ENCODE peak calls at places on chromosomes 11 and 22, in six cellular contexts. K is HCT116, V is endothelial cell of umbilical vein, Z is hepatocyte, Q is OCI-LY7, O is MM.1S. H is an unnamed sample.

GRCh38 chr11:47997063-47998053 is 17.0 kb downstream of the PTPRJ start:
- DNase-seq in K (no peak), V (no peak), Z (no peak), Q (no peak), O (no peak), H (no peak)

GRCh38 chr22:36881504-36882245 is 20.9 kb downstream of the NCF4 start:
- DNase-seq in K (no peak), V (no peak), Z (no peak), Q (no peak), O (no peak), H (no peak)

GRCh38 chr11:61694971-61695706 is 14.9 kb downstream of the DAGLA start:
- DNase-seq in K (no peak), V (no peak), Z (no peak), Q (no peak), O (no peak), H (no peak)

GRCh38 chr11:72189448-72190250 is 2.3 kb upstream of the FOLR1 start:
- DNase-seq in K (no peak), V (no peak), Z (peak), Q (no peak), O (no peak), H (no peak)

GRCh38 chr11:118290923-118291322 is 13.6 kb upstream of the CD3E start:
- DNase-seq in K (peak), V (peak), Z (peak), Q (peak), O (no peak), H (no peak)

GRCh38 chr11:11416502-11416901 is 63.5 kb upstream of the CSNK2A3 start:
- DNase-seq in K (no peak), V (no peak), Z (no peak), Q (no peak), O (no peak), H (peak)

GRCh38 chr11:102464859-102465500 is 12.4 kb upstream of the TMEM123 start:
- DNase-seq in K (no peak), V (no peak), Z (no peak), Q (no peak), O (peak), H (no peak)

GRCh38 chr11:19345519-19345847 is 104.7 kb upstream of the E2F8 start:
- DNase-seq in K (no peak), V (no peak), Z (no peak), Q (no peak), O (peak), H (no peak)

GRCh38 chr11:119788911-119789560 is 60.0 kb upstream of the NECTIN1 start:
- DNase-seq in K (no peak), V (no peak), Z (no peak), Q (no peak), O (no peak), H (no peak)

GRCh38 chr11:59012942-59013256 is 73.2 kb upstream of the GLYATL1B start:
- DNase-seq in K (no peak), V (no peak), Z (peak), Q (no peak), O (no peak), H (no peak)

GRCh38 chr11:116558504-116559252 is 214.1 kb downstream of the BUD13 start:
- DNase-seq in K (no peak), V (peak), Z (no peak), Q (no peak), O (no peak), H (peak)

GRCh38 chr22:39026509-39027150 is 5.7 kb downstream of the APOBEC3D start:
- DNase-seq in K (no peak), V (no peak), Z (no peak), Q (no peak), O (no peak), H (no peak)

GRCh38 chr11:71562120-71562519 is 3.2 kb upstream of the KRTAP5-10 start:
- DNase-seq in K (peak), V (no peak), Z (no peak), Q (no peak), O (no peak), H (no peak)

GRCh38 chr11:122748968-122749687 is 89.2 kb upstream of the CRTAM start:
- DNase-seq in K (no peak), V (peak), Z (no peak), Q (peak), O (peak), H (peak)

GRCh38 chr22:32475428-32476010 is 908 bp downstream of the FBXO7 start:
- DNase-seq in K (peak), V (peak), Z (peak), Q (no peak), O (peak), H (peak)

GRCh38 chr11:111229604-111230003 is 15.9 kb upstream of the POU2AF2 start:
- DNase-seq in K (no peak), V (no peak), Z (no peak), Q (no peak), O (no peak), H (no peak)

GRCh38 chr11:73312806-73313403 is 4.8 kb downstream of the ARHGEF17 start:
- DNase-seq in K (no peak), V (no peak), Z (no peak), Q (no peak), O (no peak), H (peak)

GRCh38 chr11:46710821-46711269 is 8.2 kb upstream of the F2 start:
- DNase-seq in K (no peak), V (no peak), Z (no peak), Q (no peak), O (no peak), H (peak)

GRCh38 chr11:91837649-91838330 is 386.8 kb upstream of the FAT3 start:
- DNase-seq in K (no peak), V (no peak), Z (no peak), Q (no peak), O (no peak), H (no peak)

GRCh38 chr22:45308624-45309421 is 911 bp upstream of the FAM118A start:
- DNase-seq in K (peak), V (no peak), Z (no peak), Q (peak), O (no peak), H (no peak)

GRCh38 chr11:6622261-6623171 is 3.3 kb upstream of the TPP1 start:
- DNase-seq in K (no peak), V (no peak), Z (no peak), Q (peak), O (peak), H (no peak)

GRCh38 chr11:105862736-105863367 is 159.2 kb downstream of the MSANTD4 start:
- DNase-seq in K (peak), V (peak), Z (peak), Q (peak), O (peak), H (peak)

GRCh38 chr11:128153697-128154048 is 433.7 kb downstream of the ETS1 start:
- DNase-seq in K (no peak), V (peak), Z (no peak), Q (no peak), O (no peak), H (no peak)

GRCh38 chr11:115676768-115677167 is 172.6 kb upstream of the CADM1 start:
- DNase-seq in K (no peak), V (no peak), Z (no peak), Q (no peak), O (no peak), H (peak)

GRCh38 chr11:69475866-69476714 is 5.4 kb upstream of the LINC01488 start:
- DNase-seq in K (no peak), V (no peak), Z (no peak), Q (no peak), O (no peak), H (no peak)

GRCh38 chr11:5922749-5923426 is 19.2 kb upstream of the OR56A3 start:
- DNase-seq in K (peak), V (no peak), Z (no peak), Q (no peak), O (no peak), H (no peak)

GRCh38 chr22:46366801-46367706 is 31.5 kb downstream of the TRMU start:
- DNase-seq in K (no peak), V (no peak), Z (no peak), Q (peak), O (peak), H (no peak)

GRCh38 chr11:66818231-66818955 is 24.8 kb upstream of the RCE1 start:
- DNase-seq in K (no peak), V (no peak), Z (peak), Q (no peak), O (no peak), H (no peak)

GRCh38 chr11:36313073-36313472 is 17.0 kb downstream of the PRR5L start:
- DNase-seq in K (no peak), V (no peak), Z (no peak), Q (no peak), O (no peak), H (no peak)
- H3K4me2 ChIP-seq in K (no peak), V (no peak), Z (no peak), Q (no peak), O (no peak), H (no peak)

GRCh38 chr11:32561835-32562234 is 21.8 kb upstream of the EIF3M start:
- DNase-seq in K (no peak), V (no peak), Z (no peak), Q (no peak), O (no peak), H (no peak)
- TF ChIP-seq CTCF in K (no peak), V (no peak), Z (no peak), Q (no peak), O (no peak), H (no peak)

DNA sequence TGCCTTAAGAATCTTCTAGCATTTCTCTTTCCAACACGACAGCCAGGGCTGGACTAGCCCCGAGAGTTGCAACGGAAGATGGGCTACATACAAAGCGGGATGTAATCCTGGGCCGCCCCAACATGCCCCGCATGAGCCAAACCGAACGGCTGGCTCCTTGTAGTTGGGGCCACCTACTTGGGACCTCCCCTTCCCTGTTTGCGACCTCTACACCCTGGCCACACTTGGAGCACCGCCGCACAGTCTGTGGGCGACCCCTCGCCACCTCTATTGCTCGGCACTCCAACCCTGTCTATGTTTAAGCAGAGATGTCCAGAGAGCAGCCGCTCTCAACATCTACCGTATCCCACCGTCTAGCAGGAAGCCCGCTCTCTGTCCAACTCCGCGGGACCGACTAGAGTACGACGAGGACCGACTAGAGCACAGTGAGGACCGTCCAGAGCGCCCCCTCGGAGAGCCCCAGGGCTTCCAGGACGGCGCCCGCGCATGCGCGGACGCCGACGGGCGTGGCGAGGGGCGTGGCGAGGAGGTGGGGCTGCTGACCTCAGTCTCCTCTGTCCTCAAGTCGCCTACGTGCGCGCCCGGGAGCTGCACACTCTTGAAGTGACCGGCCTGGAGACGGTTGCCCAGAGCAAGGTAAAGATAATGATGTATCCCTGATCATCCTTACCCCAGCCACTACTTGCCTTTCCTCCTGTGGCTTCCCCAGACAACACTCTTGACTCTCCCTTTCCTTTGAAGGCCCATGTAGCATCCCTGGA is 32.3 kb downstream of the NEAT1 start:
- DNase-seq in K (peak), V (peak), Z (peak), Q (peak), O (peak), H (peak)
- H3K4me3 ChIP-seq in K (peak), V (peak), Z (peak), Q (peak), O (peak), H (peak)

DNA sequence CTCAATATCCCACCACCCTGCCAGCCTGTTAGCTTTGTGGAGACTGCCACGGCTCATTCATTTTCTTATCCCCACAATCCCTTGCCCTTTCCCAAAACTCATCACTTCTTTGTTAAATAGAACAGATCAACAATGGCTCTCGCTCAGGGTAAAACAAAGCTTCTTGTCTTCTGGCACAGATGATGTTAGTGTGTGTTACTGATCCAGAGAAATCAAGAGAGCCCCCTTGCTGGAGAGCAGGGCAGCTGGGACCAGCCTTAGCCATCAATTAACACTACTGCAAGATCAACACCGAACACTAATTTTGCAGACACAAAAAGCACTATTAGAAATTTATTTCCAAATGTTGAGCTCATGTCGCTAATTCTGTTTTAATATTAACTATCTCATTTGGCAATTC is 420.8 kb downstream of the TENM4 start:
- DNase-seq in K (no peak), V (no peak), Z (no peak), Q (no peak), O (no peak), H (no peak)
- H3K4me2 ChIP-seq in K (no peak), V (no peak), Z (no peak), Q (no peak), O (no peak), H (no peak)

H was measured in fibroblast of lung.